ENCODE peak calls at places on chromosomes 6 and 20, in seven cellular contexts. H is HCT116; J is nephron progenitor cell; F is neuronal stem cell; Z is activated effector memory CD4-positive, alpha-beta T cell treated with anti-CD3 and anti-CD28 coated beads, Interleukin-2, amount 50 U/mL, for 16 hours; V is substantia nigra; U is NCI-H1417. X is an unnamed sample.

GRCh38 chr6:42322676-42323075 is 105.0 kb upstream of the MRPS10 start:
- DNase-seq in H (no peak), F (no peak), V (no peak), U (no peak), Z (no peak), J (no peak), X (no peak)

GRCh38 chr6:128259036-128259734 is 261.2 kb downstream of the PTPRK start:
- DNase-seq in F (no peak), H (no peak), U (no peak), V (no peak), Z (no peak), J (no peak), X (no peak)

GRCh38 chr6:101824551-101825345 is 431.2 kb downstream of the GRIK2 start:
- DNase-seq in J (no peak), U (no peak), Z (no peak), V (no peak), F (no peak), H (no peak), X (no peak)

GRCh38 chr6:163958646-163959045 is 544.1 kb downstream of the QKI start:
- DNase-seq in F (no peak), U (no peak), Z (no peak), V (no peak), J (no peak), H (no peak), X (no peak)

GRCh38 chr6:111423960-111424846 is 58.8 kb downstream of the REV3L start:
- DNase-seq in F (no peak), Z (no peak), H (no peak), J (no peak), U (no peak), V (peak), X (no peak)

GRCh38 chr20:40468759-40469158 is 220.3 kb downstream of the MAFB start:
- DNase-seq in U (no peak), F (no peak), H (no peak), Z (no peak), J (no peak), V (no peak), X (no peak)

GRCh38 chr6:75397806-75398465 is 95.7 kb downstream of the FILIP1 start:
- DNase-seq in J (no peak), U (peak), H (no peak), V (no peak), F (no peak), Z (no peak), X (no peak)

GRCh38 chr6:16392010-16392409 is 153.6 kb downstream of the GMPR start:
- DNase-seq in H (no peak), Z (no peak), U (no peak), F (no peak), J (no peak), V (no peak), X (no peak)

GRCh38 chr20:37956099-37956498 is 53.2 kb downstream of the VSTM2L start:
- DNase-seq in V (no peak), H (no peak), Z (no peak), U (peak), J (no peak), F (no peak), X (no peak)

GRCh38 chr6:46378882-46379405 is 112.3 kb downstream of the RCAN2 start:
- DNase-seq in F (no peak), Z (no peak), U (peak), V (no peak), J (no peak), H (no peak), X (no peak)

GRCh38 chr6:44269921-44270525 is at the start of gene TMEM151B:
- DNase-seq in V (no peak), U (peak), Z (no peak), H (no peak), J (peak), F (no peak), X (peak)

GRCh38 chr20:42110301-42110700 is 492.1 kb upstream of the CHD6 start:
- DNase-seq in Z (no peak), F (no peak), U (no peak), V (peak), J (no peak), H (no peak), X (no peak)

GRCh38 chr20:64131406-64131805 is 24.0 kb upstream of the NPBWR2 start:
- DNase-seq in H (no peak), U (peak), F (no peak), V (no peak), Z (peak), J (peak), X (no peak)

GRCh38 chr6:147382945-147383554 is 125.4 kb upstream of the SAMD5 start:
- DNase-seq in V (no peak), F (peak), H (peak), Z (no peak), U (peak), J (no peak), X (no peak)

GRCh38 chr6:157667211-157668033 is 155.6 kb upstream of the SNX9 start:
- DNase-seq in V (peak), F (peak), U (peak), J (peak), Z (peak), H (peak), X (peak)

GRCh38 chr6:100176321-100176950 is 182.4 kb upstream of the MCHR2 start:
- DNase-seq in U (peak), Z (no peak), J (no peak), F (no peak), V (no peak), H (peak), X (no peak)